ENCODE peak calls at places on chromosomes 2 and 18, in eight cellular contexts. P is LoVo, X is ACHN, B is HEK293T, T is NT2/D1, L is GM04504, G is fibroblast of mammary gland, R is GM23248. J is an unnamed sample.

GRCh38 chr2:675982-676646 is 1.1 kb downstream of the TMEM18 start:
- DNase-seq in P (peak), X (peak), B (peak), T (peak), L (peak), G (peak), R (peak), J (no peak)

GRCh38 chr2:28345619-28346018 is 47.0 kb upstream of the FOSL2 start:
- DNase-seq in P (no peak), X (no peak), B (no peak), T (no peak), L (no peak), G (no peak), R (no peak), J (no peak)

GRCh38 chr2:230891108-230891507 is 26.4 kb downstream of the ITM2C start:
- DNase-seq in P (no peak), X (no peak), B (no peak), T (no peak), L (no peak), G (peak), R (peak), J (no peak)

GRCh38 chr2:129050116-129050515 is 731.4 kb upstream of the HS6ST1 start:
- DNase-seq in P (no peak), X (no peak), B (no peak), T (peak), L (no peak), G (no peak), R (no peak), J (no peak)

GRCh38 chr2:226490172-226490571 is 309.4 kb downstream of the IRS1 start:
- DNase-seq in P (no peak), X (no peak), B (no peak), T (no peak), L (no peak), G (peak), R (peak), J (no peak)

GRCh38 chr18:68918216-68918615 is 120.3 kb downstream of the CCDC102B start:
- DNase-seq in P (no peak), X (no peak), B (no peak), T (no peak), L (no peak), G (no peak), R (no peak), J (no peak)

GRCh38 chr2:5123597-5124196 is 568.5 kb upstream of the SOX11 start:
- DNase-seq in P (no peak), X (no peak), B (no peak), T (no peak), L (no peak), G (no peak), R (no peak), J (no peak)

GRCh38 chr2:240126731-240127130 is 9.4 kb downstream of the COPS9 start:
- DNase-seq in P (no peak), X (no peak), B (no peak), T (no peak), L (no peak), G (no peak), R (no peak), J (no peak)